ENCODE peak calls at places on chromosomes 6 and 20, in four cellular contexts. U is pancreas, O is psoas muscle, H is hepatocyte. X is an unnamed sample. For H3K4me1, the result is how much of the 10 kb centered on the place peaks cover.

GRCh38 chr6:131823276-131823902 is 15.6 kb downstream of the ENPP1 start:
- DNase-seq in U (no peak), O (no peak), H (no peak), X (no peak)

GRCh38 chr20:9262653-9263194 is 193.8 kb downstream of the PLCB4 start:
- DNase-seq in H (no peak), O (no peak), U (no peak), X (no peak)

GRCh38 chr6:36659271-36659670 is 19.2 kb upstream of the CDKN1A start:
- DNase-seq in H (peak), O (no peak), U (no peak), X (no peak)

GRCh38 chr6:45714795-45715507 is 300.7 kb downstream of the CLIC5 start:
- DNase-seq in H (peak), U (no peak), O (no peak), X (peak)

GRCh38 chr6:141482773-141483172 is 650.0 kb upstream of the GJE1 start:
- DNase-seq in O (no peak), U (no peak), H (no peak), X (no peak)

GRCh38 chr20:44702776-44703175 is 12.4 kb upstream of the CCN5 start:
- DNase-seq in O (peak), H (peak), U (no peak), X (no peak)

GRCh38 chr6:29792123-29793035 is 35.2 kb upstream of the HLA-G start:
- DNase-seq in U (peak), O (peak), H (peak), X (peak)

GRCh38 chr20:43507150-43508080 is at the start of gene L3MBTL1:
- DNase-seq in H (peak), O (peak), U (peak), X (no peak)

GRCh38 chr6:128532827-128533226 is 12.4 kb upstream of the PTPRK start:
- DNase-seq in U (no peak), H (no peak), O (no peak), X (no peak)

GRCh38 chr6:98833101-98834059 is 994 bp upstream of the POU3F2 start:
- DNase-seq in O (no peak), H (peak), U (peak), X (peak)

GRCh38 chr6:137489410-137490371 is 4.5 kb downstream of the OLIG3 start:
- DNase-seq in O (no peak), U (no peak), H (no peak), X (no peak)

GRCh38 chr20:25541676-25542075 is 43.7 kb downstream of the NINL start:
- DNase-seq in H (no peak), O (no peak), U (no peak), X (no peak)

GRCh38 chr20:46583411-46584214 is 33.2 kb upstream of the OCSTAMP start:
- DNase-seq in O (no peak), H (no peak), U (no peak), X (no peak)

GRCh38 chr6:154352898-154353585 is 3.6 kb downstream of the IPCEF1 start:
- DNase-seq in U (no peak), O (no peak), H (no peak), X (no peak)

GRCh38 chr6:132749111-132749510 is 8.6 kb downstream of the VNN2 start:
- DNase-seq in H (no peak), U (no peak), O (no peak), X (no peak)

GRCh38 chr20:37295001-37295400 is 5.5 kb downstream of the MANBAL start:
- DNase-seq in U (no peak), O (no peak), H (peak), X (peak)

GRCh38 chr6:152096863-152097496 is 289.5 kb downstream of the ESR1 start:
- DNase-seq in O (no peak), H (no peak), U (no peak), X (no peak)

GRCh38 chr20:5400164-5400762 is 83.5 kb upstream of the PROKR2 start:
- DNase-seq in U (no peak), O (no peak), H (peak), X (no peak)

GRCh38 chr20:35953411-35954199 is 697 bp downstream of the SCAND1 start:
- DNase-seq in O (peak), H (peak), U (peak), X (peak)

GRCh38 chr20:61882716-61883615 is 182.7 kb downstream of the TAF4 start:
- DNase-seq in O (no peak), H (no peak), U (peak), X (no peak)

GRCh38 chr6:161837854-161838253 is 564.0 kb upstream of the AGPAT4 start:
- DNase-seq in H (no peak), O (no peak), U (no peak), X (no peak)

GRCh38 chr20:35788796-35789195 is 17.0 kb downstream of the PHF20 start:
- DNase-seq in U (no peak), O (no peak), H (no peak), X (no peak)

GRCh38 chr6:53352360-53352759 is 3.6 kb upstream of the ELOVL5 start:
- DNase-seq in U (no peak), H (no peak), O (no peak), X (no peak)

GRCh38 chr20:62732766-62733165 is 24.1 kb downstream of the NTSR1 start:
- DNase-seq in H (no peak), U (peak), O (no peak), X (no peak)

GRCh38 chr6:136323431-136324112 is 33.9 kb upstream of the BCLAF1 start:
- DNase-seq in U (no peak), O (no peak), H (peak), X (no peak)

GRCh38 chr20:10357974-10358373 is 76.0 kb downstream of the MKKS start:
- DNase-seq in H (no peak), U (no peak), O (no peak), X (no peak)

GRCh38 chr6:133764011-133764812 is 124.7 kb upstream of the TCF21 start:
- DNase-seq in O (no peak), H (no peak), U (no peak), X (no peak)

GRCh38 chr6:85644374-85644762 is 1.7 kb upstream of the SYNCRIP start:
- DNase-seq in H (peak), U (no peak), O (no peak), X (no peak)

DNA sequence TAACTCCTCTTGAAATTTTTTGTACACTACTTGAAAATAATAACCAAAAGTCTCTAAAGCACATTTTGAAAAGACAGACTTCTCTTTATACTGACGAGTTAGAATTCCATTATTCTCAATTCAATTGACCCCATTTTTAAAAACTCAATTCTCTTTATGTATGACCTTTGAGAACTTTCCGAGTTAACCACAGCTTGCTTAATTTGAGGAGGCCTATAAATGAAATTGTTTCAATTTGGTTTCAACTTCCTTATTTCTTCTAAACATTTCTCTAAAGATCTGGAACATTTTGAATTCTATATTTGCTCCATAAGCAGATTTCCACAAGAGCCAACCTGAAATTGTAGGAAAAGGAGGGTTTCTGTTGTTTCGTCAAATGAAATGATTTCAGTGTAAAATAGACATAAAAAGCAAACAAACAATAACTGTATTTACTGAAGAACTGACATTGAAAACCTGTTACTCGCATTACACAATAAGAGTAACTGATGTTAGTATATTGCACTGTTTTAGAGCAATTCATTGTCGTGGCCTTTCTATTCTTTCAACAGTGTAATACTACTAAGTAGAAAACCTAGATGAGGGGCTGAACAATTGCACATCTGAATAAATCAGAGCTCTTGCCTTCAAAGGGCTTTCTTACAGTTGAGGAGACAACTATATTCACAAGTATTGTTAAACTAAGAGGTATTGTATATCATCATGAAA is 223.6 kb downstream of the HIVEP2 start:
- DNase-seq in O (no peak), H (no peak), U (no peak), X (no peak)
- H3K4me1 ChIP-seq in O (under half), H (under half), U (under half), X (under half)

GRCh38 chr6:2806664-2807063 is 35.0 kb downstream of the SERPINB1 start:
- DNase-seq in H (no peak), O (no peak), U (no peak), X (no peak)
- H3K4me1 ChIP-seq in H (under half), O (under half), U (half or more), X (under half)

GRCh38 chr6:92110390-92110789 is 1309.0 kb downstream of the EPHA7 start:
- DNase-seq in H (peak), O (no peak), U (no peak), X (no peak)

GRCh38 chr6:92114797-92115196 is 1304.6 kb downstream of the EPHA7 start:
- DNase-seq in O (no peak), H (no peak), U (no peak), X (no peak)

GRCh38 chr6:92114091-92114490 is 1305.3 kb downstream of the EPHA7 start:
- DNase-seq in U (no peak), H (no peak), O (no peak), X (no peak)

DNA sequence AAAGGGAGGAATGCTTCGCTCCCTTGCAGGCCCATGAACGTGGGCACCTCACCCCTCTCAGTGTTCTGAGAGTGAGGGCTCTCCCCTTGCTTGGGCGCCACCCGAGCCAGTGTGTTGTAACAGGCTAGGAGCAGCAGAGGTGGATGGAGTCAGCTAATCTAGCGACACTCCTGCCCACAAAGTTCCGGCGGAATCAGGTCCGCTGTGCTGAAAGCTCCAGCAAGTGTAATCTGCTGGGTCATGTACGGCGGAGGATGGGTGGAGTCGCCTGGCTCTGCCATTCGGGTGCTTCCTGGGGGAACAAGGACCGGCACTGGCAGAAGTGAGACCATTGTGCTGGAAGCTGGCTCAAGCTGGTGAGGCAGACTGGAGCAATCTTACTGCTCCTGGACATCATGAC is 1310.1 kb downstream of the EPHA7 start:
- DNase-seq in O (no peak), H (no peak), U (no peak), X (no peak)
- H3K4me1 ChIP-seq in O (under half), H (under half), U (under half), X (under half)

DNA sequence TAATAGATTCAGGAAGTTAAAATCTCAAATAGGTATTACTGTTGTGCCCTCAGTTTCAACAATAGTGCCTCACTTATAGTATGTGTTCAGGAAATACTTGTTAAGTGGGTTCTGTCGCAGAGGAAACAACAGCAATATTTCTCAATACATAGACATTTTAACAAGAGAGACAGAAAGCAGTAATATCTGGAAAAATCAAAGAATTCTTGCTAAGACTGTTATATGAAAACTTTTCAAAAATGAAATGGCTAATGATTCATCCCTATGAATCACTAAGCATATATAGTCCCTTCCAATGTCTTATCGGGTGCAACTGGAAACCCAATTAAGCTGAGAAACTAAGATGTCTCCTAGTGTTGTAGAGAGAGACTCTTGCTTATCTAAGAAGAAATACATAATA is 668.9 kb downstream of the TFAP2A start:
- DNase-seq in U (no peak), H (no peak), O (no peak), X (no peak)
- H3K4me1 ChIP-seq in U (under half), H (under half), O (under half), X (under half)

DNA sequence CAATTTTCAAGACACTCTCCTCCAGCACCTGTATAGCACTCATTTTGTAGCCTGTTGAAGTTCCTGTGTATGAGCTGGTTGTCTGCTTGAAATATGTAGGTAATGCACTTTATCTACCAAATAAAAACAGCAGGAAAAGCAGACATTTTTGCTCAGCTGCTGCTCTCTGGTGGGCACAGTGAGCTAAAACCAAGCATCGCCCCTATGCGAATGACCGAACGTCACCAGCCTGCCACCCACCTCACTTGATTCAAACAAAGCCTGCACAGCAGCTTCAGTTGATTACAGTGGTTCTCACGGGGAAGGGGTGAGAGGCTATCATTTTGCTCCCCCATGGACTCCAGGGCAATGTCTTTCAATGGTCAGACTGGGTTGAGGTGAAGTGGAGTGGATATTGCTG is 185.7 kb downstream of the SASH1 start:
- DNase-seq in O (no peak), H (no peak), U (no peak), X (no peak)
- H3K4me1 ChIP-seq in O (under half), H (under half), U (under half), X (under half)

DNA sequence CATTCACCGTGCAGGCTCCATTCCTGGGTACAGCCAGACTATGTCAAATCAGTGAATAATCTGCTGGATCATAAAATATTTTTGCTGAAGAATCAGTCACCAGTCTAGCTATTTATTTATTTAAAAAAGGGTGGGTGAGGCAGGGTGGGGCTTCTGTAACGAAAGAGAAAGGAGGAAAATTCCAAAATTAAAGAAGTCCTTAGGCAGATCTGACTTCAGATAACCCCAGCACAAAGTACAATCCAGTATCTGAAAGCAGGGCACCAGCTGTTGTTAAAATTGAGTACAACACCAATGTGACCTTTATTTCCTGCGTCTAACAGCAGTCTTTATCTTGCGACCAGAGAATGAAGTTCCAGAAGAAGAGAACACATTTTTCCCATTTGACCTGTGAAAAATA is 15.7 kb downstream of the FAM8A1 start:
- DNase-seq in O (no peak), H (no peak), U (no peak), X (no peak)
- H3K4me1 ChIP-seq in O (under half), H (under half), U (under half), X (under half)

GRCh38 chr6:39320370-39320984 is 2.0 kb downstream of the KCNK16 start:
- DNase-seq in H (no peak), U (no peak), O (no peak), X (no peak)
- H3K4me1 ChIP-seq in H (under half), U (under half), O (under half), X (under half)

GRCh38 chr6:107103082-107103481 is 12.2 kb downstream of the BEND3 start:
- DNase-seq in H (no peak), U (no peak), O (no peak), X (no peak)
- H3K4me1 ChIP-seq in H (under half), U (under half), O (under half), X (under half)

GRCh38 chr20:64260239-64260638 is 4.7 kb downstream of the PCMTD2 start:
- DNase-seq in O (no peak), U (no peak), H (no peak), X (no peak)

GRCh38 chr20:64256282-64256947 is 867 bp downstream of the PCMTD2 start:
- DNase-seq in H (no peak), U (no peak), O (no peak), X (no peak)

GRCh38 chr20:64257107-64257757 is 1.7 kb downstream of the PCMTD2 start:
- DNase-seq in O (no peak), H (no peak), U (no peak), X (no peak)

GRCh38 chr20:64255361-64256281 is at the start of gene PCMTD2:
- DNase-seq in U (peak), H (peak), O (peak), X (peak)

GRCh38 chr20:64258071-64258823 is 2.7 kb downstream of the PCMTD2 start:
- DNase-seq in H (no peak), U (no peak), O (no peak), X (no peak)
- H3K4me1 ChIP-seq in H (under half), U (under half), O (half or more), X (under half)

X was measured in Peyer's patch.